ENCODE peak calls at places on chromosomes 3 and 15, in four cellular contexts. P, W, A and X are unnamed samples. For H3K4me1, the result is how much of the 10 kb centered on the place peaks cover.

GRCh38 chr3:43071313-43071893 is 34.5 kb downstream of the POMGNT2 start:
- DNase-seq in W (no peak), P (peak), A (peak), X (no peak)

GRCh38 chr3:50627407-50628051 is 10.6 kb downstream of the MAPKAPK3 start:
- DNase-seq in A (no peak), P (peak), W (no peak), X (peak)

GRCh38 chr15:29613951-29614382 is 208.3 kb downstream of the TJP1 start:
- DNase-seq in P (peak), A (peak), W (no peak), X (peak)

GRCh38 chr3:5741017-5741416 is 553.5 kb downstream of the EDEM1 start:
- DNase-seq in A (no peak), P (no peak), W (no peak), X (no peak)

GRCh38 chr3:107927361-107928083 is 163.3 kb downstream of the CD47 start:
- DNase-seq in A (peak), P (peak), W (no peak), X (peak)

GRCh38 chr3:178325330-178325729 is 210.9 kb upstream of the KCNMB2 start:
- DNase-seq in A (no peak), P (peak), W (no peak), X (no peak)

GRCh38 chr3:52784931-52785590 is 7.7 kb downstream of the ITIH1 start:
- DNase-seq in W (no peak), P (no peak), A (no peak), X (no peak)

GRCh38 chr3:63864008-63864871 is 573 bp downstream of the ATXN7 start:
- DNase-seq in P (peak), A (no peak), W (no peak), X (peak)

GRCh38 chr3:113714702-113715101 is 18.3 kb upstream of the USF3 start:
- DNase-seq in P (no peak), W (no peak), A (no peak), X (no peak)

GRCh38 chr3:26145769-26146168 is 355.9 kb downstream of the OXSM start:
- DNase-seq in A (no peak), W (no peak), P (no peak), X (no peak)

GRCh38 chr3:11718582-11719405 is 75.1 kb upstream of the VGLL4 start:
- DNase-seq in A (peak), W (no peak), P (peak), X (peak)

GRCh38 chr15:42156266-42156922 is at the start of gene PLA2G4F:
- DNase-seq in W (no peak), P (no peak), A (no peak), X (no peak)

GRCh38 chr15:25797511-25798206 is 65.5 kb downstream of the ATP10A start:
- DNase-seq in P (peak), W (no peak), A (no peak), X (no peak)

GRCh38 chr3:77536038-77536775 is 496.3 kb downstream of the ROBO2 start:
- DNase-seq in W (no peak), P (no peak), A (no peak), X (no peak)

GRCh38 chr3:66224220-66224619 is 3.4 kb downstream of the SLC25A26 start:
- DNase-seq in W (no peak), A (no peak), P (no peak), X (no peak)

GRCh38 chr3:62051506-62051905 is 321.8 kb downstream of the FEZF2 start:
- DNase-seq in A (peak), W (no peak), P (peak), X (peak)

GRCh38 chr15:33032053-33032452 is 162.5 kb downstream of the FMN1 start:
- DNase-seq in W (no peak), A (no peak), P (no peak), X (no peak)

GRCh38 chr3:196517919-196518318 is 2.8 kb upstream of the SMCO1 start:
- DNase-seq in A (no peak), P (no peak), W (no peak), X (no peak)

GRCh38 chr15:65979316-65979715 is 110.0 kb downstream of the RAB11A start:
- DNase-seq in P (no peak), A (no peak), W (no peak), X (no peak)

GRCh38 chr15:57554063-57554820 is 37.5 kb upstream of the MYZAP start:
- DNase-seq in W (no peak), A (no peak), P (peak), X (no peak)

GRCh38 chr3:181610973-181611265 is 100.8 kb upstream of the SOX2 start:
- DNase-seq in P (no peak), A (no peak), W (no peak), X (no peak)

GRCh38 chr3:166484470-166484869 is 647.2 kb upstream of the BCHE start:
- DNase-seq in P (no peak), W (no peak), A (no peak), X (no peak)

GRCh38 chr3:61008168-61008737 is 243.0 kb downstream of the FHIT start:
- DNase-seq in P (no peak), W (no peak), A (no peak), X (no peak)

GRCh38 chr3:42179110-42179725 is 86.8 kb downstream of the CCK start:
- DNase-seq in P (no peak), W (no peak), A (peak), X (peak)

GRCh38 chr3:49017646-49017977 is 768 bp downstream of the DALRD3 start:
- DNase-seq in W (no peak), P (no peak), A (no peak), X (no peak)

GRCh38 chr3:130896101-130896500 is 2.2 kb downstream of the ATP2C1 start:
- DNase-seq in W (no peak), A (no peak), P (no peak), X (no peak)

GRCh38 chr3:152620395-152620794 is 214.5 kb upstream of the P2RY1 start:
- DNase-seq in W (no peak), P (no peak), A (no peak), X (no peak)

GRCh38 chr3:75906555-75907112 is 121.3 kb upstream of the ZNF717 start:
- DNase-seq in P (peak), A (no peak), W (no peak), X (no peak)

GRCh38 chr3:158842946-158843345 is 41.1 kb downstream of the MFSD1 start:
- DNase-seq in W (no peak), P (no peak), A (no peak), X (no peak)

GRCh38 chr3:196541684-196542445 is 26.5 kb downstream of the WDR53 start:
- DNase-seq in P (no peak), A (no peak), W (no peak), X (no peak)

GRCh38 chr15:71355268-71355667 is 240.0 kb downstream of the THSD4 start:
- DNase-seq in W (no peak), A (no peak), P (no peak), X (no peak)

DNA sequence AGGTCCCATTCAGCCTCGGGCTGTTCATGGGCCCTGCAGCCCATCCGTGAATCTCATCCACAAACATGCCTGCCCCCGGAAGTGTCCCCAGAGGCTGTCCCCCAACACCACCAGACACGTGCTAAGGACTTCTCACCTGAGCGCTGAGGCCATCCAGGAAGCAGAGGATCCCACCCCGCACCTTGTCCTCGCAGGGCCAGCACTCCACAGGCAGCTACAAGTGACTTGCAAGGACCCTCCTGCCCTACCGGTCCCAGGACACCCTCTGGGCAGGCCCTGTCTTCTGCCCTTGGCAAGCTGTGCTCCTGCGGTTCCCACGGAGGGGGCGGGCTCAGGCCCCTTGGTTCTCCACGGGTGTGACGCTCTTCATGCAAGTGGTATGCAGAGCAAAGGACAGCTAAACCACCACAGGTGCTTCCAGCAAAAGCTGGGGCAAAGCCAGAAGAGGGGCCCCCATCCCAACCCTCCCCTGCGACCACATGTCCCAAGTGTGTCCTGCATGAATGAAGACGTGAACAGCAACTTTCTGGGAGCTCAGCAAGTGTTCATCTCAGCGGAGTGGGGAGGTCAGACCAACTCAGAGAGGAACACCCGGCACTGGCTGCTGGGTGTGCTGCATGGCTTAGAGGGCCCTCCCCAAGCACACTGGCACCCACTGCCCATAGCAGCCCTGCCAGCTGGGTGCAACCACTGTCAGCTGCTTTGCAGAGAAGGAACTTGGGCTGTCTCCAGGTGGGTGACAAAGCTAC is 145.8 kb downstream of the NUP210 start:
- DNase-seq in P (no peak), W (no peak), A (no peak), X (no peak)
- TF ChIP-seq PBX3 in P (no peak), W (no peak), A (no peak), X (no peak)

GRCh38 chr3:127288343-127288742 is 497 bp upstream of the PRR20G start:
- DNase-seq in A (no peak), W (no peak), P (no peak), X (no peak)

GRCh38 chr3:127288921-127289645 is 1.2 kb upstream of the PRR20G start:
- DNase-seq in W (no peak), A (peak), P (no peak), X (peak)

GRCh38 chr3:127291114-127291513 is 3.3 kb upstream of the PRR20G start:
- DNase-seq in A (no peak), P (no peak), W (no peak), X (no peak)

GRCh38 chr3:127291611-127292010 is 3.8 kb upstream of the PRR20G start:
- DNase-seq in W (peak), P (no peak), A (no peak), X (no peak)

DNA sequence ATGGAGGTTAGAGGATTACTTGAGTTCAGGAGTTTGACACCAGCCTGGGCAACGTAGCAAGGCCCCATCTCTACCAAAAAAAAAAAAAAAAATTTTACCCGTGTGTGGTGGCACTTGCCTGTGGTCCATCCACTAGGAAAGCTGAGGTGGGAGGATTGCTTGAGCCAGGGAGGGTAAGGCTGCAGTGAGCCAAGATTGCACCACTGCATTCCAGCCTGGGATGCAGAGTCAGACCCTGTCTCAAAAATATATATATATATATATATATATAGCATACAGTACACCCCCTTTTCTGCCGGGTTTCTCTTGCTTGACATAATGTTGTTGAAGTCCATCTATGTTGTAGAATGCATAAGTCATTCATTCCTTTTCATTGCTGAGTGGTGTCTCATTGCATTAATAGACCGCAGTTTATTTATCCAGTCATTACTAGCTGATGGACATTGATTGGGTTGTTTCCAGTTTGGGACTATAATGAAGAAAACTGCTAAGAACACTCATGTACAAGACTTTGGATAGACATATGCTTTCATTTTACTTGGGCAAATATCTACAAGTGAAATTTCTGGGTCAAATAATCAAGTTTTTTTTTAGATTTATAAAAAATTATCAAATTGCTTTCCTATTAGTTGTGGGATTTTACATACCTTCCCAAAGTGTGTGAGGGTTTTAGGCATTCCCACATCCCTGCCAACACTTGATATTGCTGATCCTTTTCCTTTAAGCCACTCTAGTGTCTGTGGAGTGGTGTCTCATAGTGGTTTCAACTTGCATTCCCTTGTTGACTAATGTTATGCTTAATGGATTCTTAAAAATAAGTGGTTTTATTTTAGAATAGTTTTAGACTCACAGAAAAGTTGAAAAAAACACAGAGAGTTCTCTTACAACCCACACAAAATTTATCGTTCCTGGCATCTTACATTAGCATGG is 2.1 kb upstream of the PRR20G start:
- DNase-seq in W (no peak), A (no peak), P (no peak), X (no peak)
- TF ChIP-seq RAD21 in W (no peak), A (no peak), P (no peak), X (no peak)

GRCh38 chr3:123657111-123657510 is 72.3 kb upstream of the HACD2 start:
- DNase-seq in P (no peak), A (no peak), W (no peak), X (no peak)
- H3K4me1 ChIP-seq in P (under half), A (under half), W (under half), X (under half)

DNA sequence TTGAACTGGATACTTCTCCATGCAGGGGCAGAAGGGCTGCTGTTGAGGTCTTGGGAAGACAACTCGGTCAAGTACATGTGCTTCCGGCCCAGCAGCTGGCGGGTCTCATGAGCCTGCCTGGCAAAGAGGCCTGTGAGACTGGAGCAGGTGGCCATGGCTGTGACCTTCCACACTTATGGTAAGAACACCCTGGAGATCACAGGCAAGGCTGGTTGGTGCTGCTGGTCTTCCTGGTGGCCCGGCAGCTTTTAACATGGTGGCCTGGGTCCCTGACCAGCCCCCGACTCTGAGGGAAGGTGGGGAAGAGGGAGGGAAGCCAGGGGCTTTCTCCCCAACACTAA is 15.4 kb downstream of the CHRD start:
- DNase-seq in P (no peak), W (no peak), A (no peak), X (no peak)
- TF ChIP-seq PBX3 in P (no peak), W (no peak), A (no peak), X (no peak)